ENCODE peak calls at places on chromosome 1, in ten cellular contexts. E, P, D, Z, U, O, T, I, V and Y are unnamed samples. For H3K4me1, the result is how much of the 10 kb centered on the place peaks cover.

GRCh38 chr1:16718908-16719533 is 21.3 kb upstream of the RNU1-4 start:
- DNase-seq in I (peak), P (no peak), U (no peak), D (no peak), O (no peak), E (no peak), V (no peak), T (no peak), Z (no peak), Y (peak)

GRCh38 chr1:226798427-226799411 is 59.6 kb upstream of the ITPKB start:
- DNase-seq in V (no peak), O (no peak), D (no peak), Z (no peak), U (no peak), P (no peak), I (peak), T (no peak), E (no peak), Y (no peak)

GRCh38 chr1:67214420-67215174 is 48.3 kb downstream of the IL23R start:
- DNase-seq in Z (no peak), D (peak), O (peak), T (peak), I (no peak), V (peak), E (peak), U (peak), P (peak), Y (peak)

GRCh38 chr1:156693858-156694562 is 11.4 kb downstream of the CRABP2 start:
- DNase-seq in O (no peak), E (no peak), T (peak), P (no peak), I (peak), V (peak), U (no peak), D (no peak), Z (no peak), Y (peak)

GRCh38 chr1:183609313-183609712 is 19.1 kb upstream of the NCF2 start:
- DNase-seq in I (peak), V (peak), T (peak), Z (no peak), E (no peak), P (peak), U (peak), D (peak), O (peak), Y (peak)

GRCh38 chr1:169795687-169796086 is 980 bp upstream of the METTL18 start:
- DNase-seq in V (peak), P (no peak), T (peak), Z (no peak), D (peak), U (no peak), E (no peak), O (no peak), I (peak), Y (no peak)

GRCh38 chr1:10640079-10640578 is 156.3 kb downstream of the CASZ1 start:
- DNase-seq in P (no peak), O (no peak), I (no peak), Z (no peak), D (no peak), U (no peak), E (no peak), V (no peak), T (no peak), Y (no peak)

GRCh38 chr1:229420765-229421164 is 13.1 kb downstream of the ACTA1 start:
- DNase-seq in V (no peak), O (no peak), I (no peak), E (peak), P (no peak), U (no peak), T (no peak), D (no peak), Z (no peak), Y (peak)

GRCh38 chr1:27572679-27573426 is 31.1 kb downstream of the AHDC1 start:
- DNase-seq in P (no peak), D (peak), U (no peak), E (no peak), T (peak), V (peak), Z (no peak), O (no peak), I (peak), Y (peak)

GRCh38 chr1:202155478-202156021 is 4.9 kb downstream of the PTPN7 start:
- DNase-seq in I (no peak), Z (no peak), E (no peak), O (peak), V (no peak), U (no peak), T (peak), D (peak), P (no peak), Y (no peak)

GRCh38 chr1:145959333-145959732 is 1.5 kb upstream of the LIX1L start:
- DNase-seq in E (no peak), V (no peak), Z (no peak), O (no peak), I (no peak), P (no peak), D (no peak), U (no peak), T (no peak), Y (no peak)

GRCh38 chr1:29684141-29684540 is 447.8 kb downstream of the PTPRU start:
- DNase-seq in Z (no peak), E (no peak), U (no peak), I (no peak), D (no peak), V (no peak), T (no peak), P (no peak), O (no peak), Y (peak)

GRCh38 chr1:151763990-151764389 is 694 bp upstream of the MRPL9 start:
- DNase-seq in Z (no peak), U (peak), V (no peak), I (peak), O (no peak), D (no peak), T (peak), E (no peak), P (no peak), Y (no peak)

GRCh38 chr1:8604041-8604942 is 213.1 kb downstream of the RERE start:
- DNase-seq in D (no peak), P (no peak), U (no peak), I (no peak), O (no peak), V (no peak), T (no peak), E (no peak), Z (no peak), Y (no peak)

GRCh38 chr1:7856345-7856744 is 3.5 kb upstream of the UTS2 start:
- DNase-seq in U (no peak), E (no peak), O (no peak), P (no peak), D (no peak), V (peak), Z (no peak), I (peak), T (no peak), Y (peak)

GRCh38 chr1:161439280-161440232 is 65.7 kb upstream of the FCGR2A start:
- DNase-seq in V (peak), U (peak), O (peak), I (peak), D (peak), P (no peak), E (no peak), T (peak), Z (no peak), Y (peak)
- H3K9ac ChIP-seq in V (peak), U (no peak), O (no peak), I (peak), D (no peak), P (no peak), E (peak), T (no peak), Z (peak), Y (no peak)

GRCh38 chr1:30886710-30887428 is 21.7 kb downstream of the SDC3 start:
- DNase-seq in E (no peak), U (no peak), T (no peak), P (no peak), Z (no peak), I (no peak), D (no peak), O (no peak), V (no peak), Y (no peak)

GRCh38 chr1:30883389-30884172 is 25.0 kb downstream of the SDC3 start:
- DNase-seq in U (no peak), O (no peak), I (no peak), V (no peak), P (no peak), E (no peak), D (no peak), T (no peak), Z (no peak), Y (no peak)

GRCh38 chr1:30882678-30883388 is 25.7 kb downstream of the SDC3 start:
- DNase-seq in P (no peak), T (no peak), V (no peak), D (no peak), O (no peak), I (no peak), E (no peak), Z (no peak), U (no peak), Y (no peak)

GRCh38 chr1:30885580-30886513 is 22.7 kb downstream of the SDC3 start:
- DNase-seq in D (no peak), T (no peak), O (no peak), V (no peak), U (peak), E (no peak), Z (no peak), P (no peak), I (no peak), Y (no peak)

DNA sequence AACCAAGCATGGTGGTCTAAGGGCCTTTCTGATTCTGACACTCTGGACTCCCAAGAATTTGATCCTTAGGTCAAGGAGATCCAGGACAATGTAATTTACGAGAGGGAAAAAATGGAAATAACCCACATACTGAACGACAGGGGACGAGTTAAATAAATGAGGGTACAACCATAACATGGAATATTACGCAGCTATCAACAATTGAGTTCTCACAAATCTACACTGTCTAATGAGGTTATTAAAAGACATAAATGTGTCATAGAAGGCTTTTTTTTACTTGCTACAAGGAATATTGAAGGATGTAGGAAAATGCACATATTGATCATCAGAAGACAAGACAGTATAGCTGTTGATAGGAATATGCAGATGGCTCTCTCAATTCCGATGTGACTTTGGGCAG is 23.8 kb downstream of the SDC3 start:
- DNase-seq in E (no peak), V (no peak), O (no peak), T (no peak), I (no peak), Z (no peak), D (no peak), U (no peak), P (no peak), Y (no peak)
- H3K4me1 ChIP-seq in E (under half), V (under half), O (under half), T (under half), I (under half), Z (under half), D (under half), U (under half), P (under half), Y (under half)

DNA sequence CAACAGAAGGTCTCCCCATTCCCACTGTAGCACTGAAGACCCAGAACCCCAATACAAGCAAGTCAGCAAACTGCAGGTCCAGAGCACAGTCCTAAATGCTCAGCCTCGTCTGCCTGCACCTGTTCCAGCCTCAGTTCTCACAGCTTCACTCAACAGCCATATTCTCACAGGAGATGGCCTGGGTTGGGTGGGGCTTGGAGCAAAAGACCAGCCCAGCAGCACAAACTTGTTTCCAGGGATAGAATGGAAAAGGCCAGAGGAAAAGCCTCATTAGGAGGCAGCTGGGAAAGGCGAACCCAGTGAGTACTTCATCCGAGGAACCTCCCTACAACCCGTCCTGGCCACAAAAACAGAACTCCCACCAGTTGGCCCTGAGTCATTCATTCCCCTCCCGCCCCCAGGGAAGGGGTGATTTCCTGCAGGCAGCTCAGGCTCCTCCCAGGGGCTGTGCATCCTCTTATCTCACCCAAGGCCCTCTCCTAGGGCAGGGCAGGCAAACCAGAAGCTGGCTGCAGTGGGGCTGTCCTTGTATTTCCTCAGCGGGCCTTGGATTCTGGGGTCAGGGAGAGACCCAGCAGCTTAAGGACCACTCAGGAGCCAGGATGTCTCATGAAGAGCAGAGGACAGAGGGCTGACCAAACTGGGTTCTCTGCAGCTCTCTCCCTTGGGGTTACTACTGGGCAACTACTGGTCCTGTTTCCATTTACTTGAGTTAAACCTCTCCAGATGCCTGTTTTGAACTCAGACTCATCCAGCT is 7.4 kb upstream of the MPL start:
- DNase-seq in P (peak), D (peak), O (peak), I (peak), U (peak), V (peak), Z (no peak), T (peak), E (no peak), Y (peak)
- H3K9ac ChIP-seq in P (no peak), D (no peak), O (no peak), I (peak), U (no peak), V (peak), Z (no peak), T (no peak), E (peak), Y (no peak)

GRCh38 chr1:204278973-204279372 is 65.2 kb upstream of the GOLT1A start:
- DNase-seq in I (no peak), P (no peak), U (no peak), E (no peak), V (no peak), Z (no peak), D (no peak), O (no peak), T (no peak), Y (no peak)

GRCh38 chr1:204274441-204274840 is 60.7 kb upstream of the GOLT1A start:
- DNase-seq in O (peak), T (no peak), U (peak), P (peak), E (no peak), I (no peak), D (peak), V (no peak), Z (no peak), Y (no peak)

GRCh38 chr1:204278254-204278653 is 64.5 kb upstream of the GOLT1A start:
- DNase-seq in V (peak), P (no peak), E (no peak), I (no peak), T (no peak), D (peak), Z (no peak), O (peak), U (peak), Y (no peak)

GRCh38 chr1:204271970-204272369 is 58.2 kb upstream of the GOLT1A start:
- DNase-seq in O (no peak), T (no peak), V (no peak), Z (no peak), P (no peak), U (no peak), E (no peak), D (no peak), I (no peak), Y (no peak)

DNA sequence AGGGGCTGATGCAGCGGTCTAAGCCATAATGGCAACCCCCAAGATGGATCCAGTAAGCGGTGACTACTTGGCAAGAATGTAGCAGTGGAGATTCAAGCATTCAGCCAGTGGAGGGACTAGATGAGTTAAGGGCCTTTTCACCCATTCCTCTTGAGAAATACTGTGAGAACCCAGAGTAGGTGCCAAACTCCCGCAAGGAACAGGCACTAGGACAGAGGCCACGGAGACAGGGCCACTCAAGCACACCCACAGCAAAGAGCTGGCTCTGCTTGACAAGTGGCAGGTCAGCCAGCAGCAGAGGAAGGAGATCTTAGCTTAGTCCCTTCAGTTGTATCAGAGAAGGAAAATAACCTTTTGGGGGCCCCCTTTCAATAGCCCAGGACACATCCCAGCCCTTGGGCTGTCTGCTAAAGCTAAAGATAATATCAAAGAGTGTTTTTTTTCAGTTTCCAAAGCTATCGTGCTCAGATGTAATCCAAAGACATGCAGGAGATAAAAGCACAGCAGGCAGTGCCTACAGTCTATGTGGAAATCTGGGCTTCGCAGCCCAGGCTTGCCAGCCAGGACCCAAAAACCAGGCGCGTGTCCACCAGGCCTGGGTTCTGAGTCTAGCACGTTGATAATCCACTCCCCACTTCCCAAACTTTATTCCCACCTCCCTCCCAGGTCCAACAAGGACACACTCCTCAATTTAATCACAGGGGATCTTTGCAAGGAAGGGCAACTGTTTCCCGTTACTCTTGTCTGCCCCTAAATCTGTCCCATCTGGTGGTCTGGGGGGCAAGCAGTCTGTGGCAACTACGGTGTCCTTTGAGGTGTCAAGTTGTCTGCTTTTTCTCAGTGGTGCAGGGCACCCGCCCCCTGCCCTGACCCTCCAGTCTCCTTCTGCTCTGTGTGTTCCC is 62.2 kb upstream of the GOLT1A start:
- DNase-seq in U (peak), D (peak), P (no peak), V (peak), Z (no peak), I (no peak), E (no peak), O (no peak), T (no peak), Y (no peak)
- H3K4me1 ChIP-seq in U (under half), D (under half), P (under half), V (under half), Z (under half), I (under half), E (under half), O (under half), T (under half), Y (under half)